ENCODE peak calls at places on chromosomes 4 and X, in eight cellular contexts. T, J, K, R, V, X, W and D are unnamed samples.

GRCh38 chr4:11748169-11748872 is 319.6 kb upstream of the HS3ST1 start:
- DNase-seq in T (no peak), J (peak), K (no peak), R (no peak), V (no peak), X (no peak), W (no peak), D (no peak)

GRCh38 chr4:7367361-7367760 is 67.4 kb downstream of the PSAPL1 start:
- DNase-seq in T (no peak), J (no peak), K (no peak), R (no peak), V (no peak), X (no peak), W (no peak), D (no peak)

GRCh38 chr4:99389606-99390005 is 37.1 kb upstream of the ADH1C start:
- DNase-seq in T (no peak), J (no peak), K (no peak), R (no peak), V (no peak), X (no peak), W (no peak), D (no peak)

GRCh38 chr4:144176476-144176875 is 36.0 kb upstream of the GYPA start:
- DNase-seq in T (no peak), J (no peak), K (no peak), R (no peak), V (no peak), X (no peak), W (no peak), D (no peak)

GRCh38 chr4:577499-578450 is 1.7 kb upstream of the TMEM271 start:
- DNase-seq in T (no peak), J (peak), K (no peak), R (peak), V (peak), X (no peak), W (peak), D (no peak)

GRCh38 chrX:19966056-19966455 is 24.8 kb downstream of the BCLAF3 start:
- DNase-seq in T (no peak), J (no peak), K (no peak), R (no peak), V (no peak), X (no peak), W (no peak), D (no peak)

GRCh38 chr4:86603486-86603885 is 9.4 kb downstream of the PTPN13 start:
- DNase-seq in T (no peak), J (no peak), K (no peak), R (no peak), V (no peak), X (no peak), W (no peak), D (no peak)

GRCh38 chr4:4762909-4763814 is 96.3 kb upstream of the MSX1 start:
- DNase-seq in T (no peak), J (peak), K (no peak), R (no peak), V (no peak), X (no peak), W (peak), D (no peak)

GRCh38 chrX:132071260-132071659 is 48.2 kb downstream of the STK26 start:
- DNase-seq in T (no peak), J (peak), K (no peak), R (peak), V (peak), X (no peak), W (no peak), D (peak)

GRCh38 chrX:48030237-48030636 is 23.4 kb downstream of the SPACA5 start:
- DNase-seq in T (no peak), J (no peak), K (no peak), R (no peak), V (no peak), X (no peak), W (no peak), D (no peak)

GRCh38 chr4:108048997-108049396 is 59.3 kb downstream of the HADH start:
- DNase-seq in T (no peak), J (no peak), K (no peak), R (no peak), V (no peak), X (no peak), W (no peak), D (no peak)

GRCh38 chr4:106287353-106287969 is 28.5 kb downstream of the TBCK start:
- DNase-seq in T (peak), J (peak), K (no peak), R (peak), V (no peak), X (no peak), W (no peak), D (no peak)

GRCh38 chr4:7828011-7828720 is 111.5 kb downstream of the AFAP1 start:
- DNase-seq in T (no peak), J (peak), K (peak), R (no peak), V (peak), X (no peak), W (peak), D (no peak)

GRCh38 chrX:110046971-110047370 is 44.1 kb downstream of the TMEM164 start:
- DNase-seq in T (no peak), J (no peak), K (no peak), R (no peak), V (no peak), X (no peak), W (no peak), D (no peak)